ENCODE peak calls at places on chromosomes 11 and 22, in four cellular contexts. Y is transverse colon, V is right atrium auricular region, T is A549. O is an unnamed sample.

GRCh38 chr11:27395556-27396258 is 32.7 kb upstream of the CCDC34 start:
- DNase-seq in V (no peak), Y (peak; percentile 64), T (peak; percentile 40), O (no peak)

GRCh38 chr11:67382481-67383136 is 9.2 kb upstream of the RAD9A start:
- DNase-seq in V (peak; percentile 86), Y (peak; percentile 89), T (peak; percentile 74), O (peak; percentile 90)

GRCh38 chr11:40125054-40125453 is 1334.4 kb downstream of the LRRC4C start:
- DNase-seq in V (no peak), Y (no peak), T (no peak), O (no peak)

GRCh38 chr22:25406510-25407210 is 157.8 kb upstream of the GRK3 start:
- DNase-seq in Y (no peak), T (no peak), V (no peak), O (peak; percentile 27)

GRCh38 chr22:20267441-20268288 is 453 bp downstream of the RTN4R start:
- DNase-seq in T (peak; percentile 6), V (no peak), Y (peak; percentile 31), O (no peak)

GRCh38 chr11:31607914-31608313 is 98.3 kb downstream of the ELP4 start:
- DNase-seq in T (no peak), Y (no peak), V (no peak), O (no peak)

GRCh38 chr22:45284705-45285305 is at the start of gene UPK3A:
- DNase-seq in T (peak; percentile 28), Y (peak; percentile 88), V (no peak), O (peak; percentile 91)

GRCh38 chr11:2797181-2797711 is 88.3 kb downstream of the CDKN1C start:
- DNase-seq in Y (peak; percentile 5), V (peak; percentile 47), T (no peak), O (peak; percentile 9)

GRCh38 chr11:66022401-66023185 is 3.7 kb downstream of the CATSPER1 start:
- DNase-seq in V (peak; percentile 68), T (peak; percentile 82), Y (peak; percentile 80), O (peak; percentile 70)

GRCh38 chr11:77322926-77323590 is 21.6 kb upstream of the GDPD4 start:
- DNase-seq in T (no peak), Y (no peak), V (no peak), O (no peak)

GRCh38 chr22:44709881-44710400 is 7.9 kb downstream of the PRR5 start:
- DNase-seq in Y (no peak), V (no peak), T (no peak), O (no peak)

GRCh38 chr11:70501026-70501901 is 102.9 kb downstream of the CTTN start:
- DNase-seq in V (no peak), T (no peak), Y (no peak), O (no peak)

GRCh38 chr11:2213384-2213842 is 41.8 kb upstream of the TH start:
- DNase-seq in T (no peak), V (peak; percentile 58), Y (no peak), O (no peak)

GRCh38 chr11:61771995-61772455 is 19.6 kb downstream of the MYRF start:
- DNase-seq in V (no peak), T (no peak), Y (no peak), O (no peak)

GRCh38 chr11:109423114-109423859 is 1.3 kb downstream of the C11orf87 start:
- DNase-seq in Y (no peak), V (no peak), T (no peak), O (no peak)

GRCh38 chr11:30326114-30326783 is 3.3 kb downstream of the ARL14EP start:
- DNase-seq in Y (no peak), T (no peak), V (no peak), O (no peak)

GRCh38 chr11:8025816-8026215 is 38.7 kb downstream of the EIF3F start:
- DNase-seq in T (no peak), Y (no peak), V (no peak), O (no peak)

GRCh38 chr11:46446343-46446751 is 54.8 kb upstream of the CHRM4 start:
- DNase-seq in V (no peak), T (no peak), Y (no peak), O (no peak)
- TF ChIP-seq CTCF in V (peak; percentile 38), T (no peak), Y (no peak), O (no peak)

DNA sequence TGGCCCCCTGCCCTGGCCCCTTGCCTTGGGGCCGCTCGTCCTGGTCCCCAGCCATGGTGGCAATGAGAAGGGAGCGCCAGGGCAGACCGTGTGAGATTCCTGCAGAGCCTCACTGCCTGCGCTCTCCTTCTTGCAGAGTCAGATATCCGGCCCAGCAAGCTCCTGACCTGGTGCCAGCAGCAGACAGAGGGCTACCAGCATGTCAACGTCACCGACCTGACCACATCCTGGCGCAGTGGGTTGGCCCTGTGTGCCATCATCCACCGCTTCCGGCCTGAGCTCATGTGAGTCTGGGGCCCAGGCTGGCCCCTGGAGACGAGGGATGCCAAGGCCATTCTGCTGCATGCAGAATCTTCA is 114.1 kb downstream of the MICAL2 start:
- DNase-seq in V (peak; percentile 82), T (no peak), Y (peak; percentile 76), O (peak; percentile 77)
- H3K4me1 ChIP-seq in V (no peaks in the 10 kb centered on the region), T (peaks cover 7% of the 10 kb centered on the region), Y (peaks cover 38% of the 10 kb centered on the region), O (peaks cover 36% of the 10 kb centered on the region)

GRCh38 chr22:35257321-35258143 is at the start of gene HMGXB4:
- DNase-seq in T (peak; percentile 69), V (peak; percentile 87), Y (peak; percentile 88), O (peak; percentile 88)
- TF ChIP-seq CTCF in T (no peak), V (peak; percentile 37), Y (no peak), O (no peak)

GRCh38 chr11:85750646-85751045 is 60.3 kb downstream of the SYTL2 start:
- DNase-seq in V (no peak), Y (no peak), T (no peak), O (no peak)
- H3K4me1 ChIP-seq in V (no peaks in the 10 kb centered on the region), Y (no peaks in the 10 kb centered on the region), T (peaks cover 56% of the 10 kb centered on the region), O (peaks cover 14% of the 10 kb centered on the region)

GRCh38 chr11:128802358-128802981 is 64.6 kb downstream of the KCNJ1 start:
- DNase-seq in V (no peak), Y (no peak), T (peak; percentile 43), O (no peak)
- TF ChIP-seq CTCF in V (peak; percentile 52), Y (no peak), T (no peak), O (no peak)

GRCh38 chr11:33273656-33274055 is 16.5 kb downstream of the HIPK3 start:
- DNase-seq in Y (no peak), V (no peak), T (no peak), O (no peak)
- H3K4me1 ChIP-seq in Y (peaks cover 40% of the 10 kb centered on the region), V (no peaks in the 10 kb centered on the region), T (peaks cover 55% of the 10 kb centered on the region), O (peaks cover 31% of the 10 kb centered on the region)

GRCh38 chr11:75425422-75425821 is 7.6 kb downstream of the KLHL35 start:
- DNase-seq in T (peak; percentile 60), V (no peak), Y (no peak), O (no peak)
- TF ChIP-seq CTCF in T (peak; percentile 49), V (no peak), Y (peak; percentile 9), O (no peak)

GRCh38 chr22:42329504-42329903 is 59.1 kb upstream of the TCF20 start:
- DNase-seq in T (no peak), V (no peak), Y (no peak), O (no peak)
- H3K4me1 ChIP-seq in T (peaks cover 7% of the 10 kb centered on the region), V (no peaks in the 10 kb centered on the region), Y (no peaks in the 10 kb centered on the region), O (peaks cover 12% of the 10 kb centered on the region)

GRCh38 chr11:46391578-46392420 is at the start of gene CHRM4:
- DNase-seq in Y (peak; percentile 43), T (peak; percentile 80), V (no peak), O (no peak)
- TF ChIP-seq CTCF in Y (no peak), T (peak; percentile 74), V (peak; percentile 43), O (no peak)